ENCODE peak calls at places on chromosomes 6 and 20, in nine cellular contexts. R is IMR-90, C is H9, E is MM.1S, K is neuronal stem cell, Y is kidney, O is neural progenitor cell, G is mammary epithelial cell, T is adipocyte. B is an unnamed sample.

GRCh38 chr6:39005774-39006173 is 42.8 kb upstream of the GLP1R start:
- DNase-seq in R (no peak), C (no peak), E (no peak), K (no peak), Y (no peak), O (no peak), G (no peak), T (no peak), B (no peak)

GRCh38 chr6:79868098-79868722 is 79.1 kb downstream of the ELOVL4 start:
- DNase-seq in R (peak), C (peak), E (peak), K (peak), Y (no peak), O (peak), G (peak), T (peak), B (peak)

GRCh38 chr20:434221-434620 is 26.1 kb downstream of the RBCK1 start:
- DNase-seq in R (no peak), C (peak), E (no peak), K (no peak), Y (no peak), O (no peak), G (no peak), T (no peak), B (peak)

GRCh38 chr6:157552956-157553485 is 172.0 kb downstream of the ZDHHC14 start:
- DNase-seq in R (no peak), C (no peak), E (no peak), K (no peak), Y (no peak), O (peak), G (no peak), T (no peak), B (no peak)

GRCh38 chr6:134678436-134678889 is 271.4 kb downstream of the ALDH8A1 start:
- DNase-seq in R (peak), C (no peak), E (no peak), K (no peak), Y (peak), O (no peak), G (no peak), T (no peak), B (no peak)

GRCh38 chr20:17172826-17173420 is 53.9 kb upstream of the PCSK2 start:
- DNase-seq in R (no peak), C (no peak), E (no peak), K (no peak), Y (no peak), O (no peak), G (no peak), T (no peak), B (no peak)

GRCh38 chr6:122677436-122677835 is 67.2 kb downstream of the PKIB start:
- DNase-seq in R (no peak), C (no peak), E (no peak), K (no peak), Y (no peak), O (no peak), G (no peak), T (no peak), B (no peak)

GRCh38 chr20:44701116-44701865 is 13.9 kb upstream of the CCN5 start:
- DNase-seq in R (peak), C (peak), E (no peak), K (no peak), Y (peak), O (no peak), G (no peak), T (peak), B (peak)

GRCh38 chr6:167546611-167547327 is 221.9 kb downstream of the TTLL2 start:
- DNase-seq in R (no peak), C (no peak), E (no peak), K (no peak), Y (peak), O (no peak), G (no peak), T (no peak), B (no peak)

GRCh38 chr6:159760602-159761057 is 1.2 kb upstream of the ACAT2 start:
- DNase-seq in R (peak), C (peak), E (no peak), K (peak), Y (no peak), O (peak), G (peak), T (peak), B (peak)

DNA sequence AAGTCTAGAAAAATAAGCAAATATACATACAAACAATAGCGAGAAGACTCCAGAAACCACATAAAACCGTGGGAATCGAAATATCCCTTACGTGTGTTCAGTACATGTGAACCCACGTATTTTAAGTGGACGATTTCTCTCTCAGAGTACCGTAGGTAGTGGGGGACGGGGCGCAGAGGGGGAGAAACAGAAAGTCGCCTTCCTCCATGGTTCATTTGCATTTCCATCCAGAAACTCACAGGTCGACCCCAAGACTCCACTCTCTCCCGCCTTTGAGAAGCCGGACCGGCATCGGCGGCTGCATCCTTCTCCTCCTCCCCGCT is 538 bp upstream of the ENPP1 start:
- DNase-seq in R (no peak), C (no peak), E (peak), K (no peak), Y (no peak), O (no peak), G (no peak), T (no peak), B (no peak)
- H3K9ac ChIP-seq in R (peak), C (peak), E (peak), K (peak), Y (peak), O (peak), G (no peak), T (peak), B (peak)

DNA sequence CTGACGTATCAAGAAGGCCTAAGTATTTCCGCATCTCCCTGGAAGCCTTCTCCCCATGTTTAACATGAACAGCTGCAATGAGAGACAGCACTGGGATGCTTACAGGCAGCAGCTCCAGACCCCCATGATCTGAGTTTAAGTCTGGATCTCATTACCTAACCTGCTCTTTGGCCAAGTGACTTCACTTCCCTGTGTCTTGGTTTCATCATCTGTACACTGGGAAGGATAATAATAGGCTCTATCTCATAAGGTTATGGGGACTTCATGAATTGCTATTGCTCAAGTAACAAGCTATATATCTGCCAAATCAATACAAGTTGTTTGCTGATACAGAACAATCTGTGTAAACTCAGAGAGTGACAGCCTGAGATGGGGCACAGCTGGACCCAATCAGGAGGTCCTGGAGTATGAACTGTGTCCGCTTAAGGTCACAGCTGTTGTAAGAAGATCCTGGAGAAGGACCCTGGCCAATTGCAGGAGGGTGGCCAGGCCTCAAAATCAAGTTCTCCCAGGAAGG is 56.0 kb downstream of the TGM2 start:
- DNase-seq in R (peak), C (no peak), E (no peak), K (no peak), Y (no peak), O (no peak), G (no peak), T (peak), B (peak)
- H3K9ac ChIP-seq in R (no peak), C (no peak), E (no peak), K (no peak), Y (no peak), O (no peak), G (no peak), T (peak), B (no peak)

GRCh38 chr6:151239603-151240035 is at the start of gene AKAP12:
- DNase-seq in R (peak), C (peak), E (no peak), K (no peak), Y (peak), O (peak), G (no peak), T (no peak), B (no peak)
- H3K9ac ChIP-seq in R (peak), C (peak), E (no peak), K (peak), Y (peak), O (peak), G (no peak), T (peak), B (peak)

GRCh38 chr6:53436904-53437303 is 88.2 kb upstream of the ELOVL5 start:
- DNase-seq in R (peak), C (no peak), E (peak), K (no peak), Y (no peak), O (no peak), G (no peak), T (peak), B (no peak)
- H3K9ac ChIP-seq in R (no peak), C (no peak), E (no peak), K (no peak), Y (no peak), O (no peak), G (no peak), T (peak), B (no peak)

GRCh38 chr20:50597406-50597969 is 87.3 kb downstream of the PTPN1 start:
- DNase-seq in R (no peak), C (no peak), E (no peak), K (no peak), Y (no peak), O (no peak), G (no peak), T (no peak), B (no peak)

GRCh38 chr20:50598074-50598473 is 87.9 kb downstream of the PTPN1 start:
- DNase-seq in R (no peak), C (no peak), E (no peak), K (no peak), Y (no peak), O (no peak), G (no peak), T (no peak), B (no peak)

GRCh38 chr20:50595433-50595895 is 85.3 kb downstream of the PTPN1 start:
- DNase-seq in R (no peak), C (no peak), E (no peak), K (no peak), Y (peak), O (no peak), G (no peak), T (no peak), B (peak)

GRCh38 chr20:50595988-50596693 is 86.0 kb downstream of the PTPN1 start:
- DNase-seq in R (peak), C (peak), E (no peak), K (no peak), Y (peak), O (no peak), G (peak), T (no peak), B (peak)

DNA sequence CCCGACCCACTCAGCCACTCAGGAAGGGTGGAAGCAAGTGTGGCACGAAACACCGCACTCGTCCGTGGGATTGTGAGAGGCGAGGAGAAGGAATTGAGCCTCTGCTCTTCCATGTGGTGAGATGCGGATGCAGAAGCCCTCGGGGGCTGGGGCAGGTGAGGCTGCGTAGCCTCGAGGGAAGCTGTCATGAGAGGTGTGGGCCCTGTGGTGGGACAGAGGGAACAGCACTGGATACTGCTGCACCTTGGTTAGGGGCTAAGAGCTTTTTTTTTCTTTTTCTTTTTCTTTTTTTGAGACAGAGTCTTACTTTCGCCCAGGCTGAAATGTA is 86.5 kb downstream of the PTPN1 start:
- DNase-seq in R (no peak), C (no peak), E (no peak), K (no peak), Y (peak), O (no peak), G (no peak), T (no peak), B (no peak)
- H3K9ac ChIP-seq in R (no peak), C (no peak), E (no peak), K (no peak), Y (no peak), O (no peak), G (no peak), T (no peak), B (no peak)

DNA sequence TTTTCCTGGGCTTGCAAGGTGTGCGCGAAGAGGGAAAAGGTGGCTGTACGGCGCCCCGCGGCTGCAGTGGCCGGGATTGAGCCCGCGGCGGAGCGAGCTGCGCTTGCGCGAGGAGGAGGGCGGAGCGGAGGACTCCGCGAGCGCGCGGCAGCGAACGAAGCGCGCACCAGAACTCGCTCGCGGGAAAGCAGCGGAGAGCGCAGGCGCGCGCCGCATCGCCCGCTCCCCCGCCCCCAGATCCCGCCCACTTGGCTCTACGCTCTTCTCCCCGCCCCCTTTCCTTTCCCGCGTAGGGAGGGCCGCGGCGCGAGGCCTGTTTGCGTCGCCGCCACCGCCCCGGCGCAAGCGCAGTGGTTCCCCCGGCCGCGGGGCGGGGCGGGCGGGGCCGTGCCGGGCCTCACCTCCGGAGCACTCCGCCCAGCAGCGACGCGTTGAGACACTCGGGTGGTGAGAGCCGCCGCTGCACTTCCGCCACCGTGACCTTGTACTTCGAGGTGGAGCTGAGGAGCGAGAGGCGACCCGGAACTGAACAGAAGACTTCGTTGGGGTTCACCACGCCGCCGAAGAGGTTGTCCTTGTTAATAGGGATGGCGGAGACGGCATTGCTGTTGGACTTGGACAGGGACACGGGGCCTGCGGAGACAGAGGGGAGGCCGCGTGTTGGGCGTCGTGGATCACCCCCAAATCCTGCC is 10.6 kb downstream of the TFAP2A start:
- DNase-seq in R (peak), C (peak), E (peak), K (peak), Y (peak), O (peak), G (peak), T (peak), B (peak)
- H3K9ac ChIP-seq in R (peak), C (no peak), E (peak), K (no peak), Y (peak), O (no peak), G (peak), T (peak), B (peak)